ENCODE peak calls at places on chromosomes 13 and 19, in seven cellular contexts. U is CD8-positive, alpha-beta T cell; A is brain microvascular endothelial cell; P is astrocyte of the cerebellum; H is foreskin fibroblast; C is PC-3; X is psoas muscle. R is an unnamed sample.
A peak's percentile ranks its signal among the peaks of the same experiment; 100 is the strongest.

GRCh38 chr19:5873617-5874199 is 3.4 kb upstream of the FUT5 start:
- DNase-seq in U (no peak), A (no peak), P (no peak), H (no peak), C (no peak), X (no peak), R (no peak)

GRCh38 chr13:79936368-79937136 is 404.4 kb downstream of the SPRY2 start:
- DNase-seq in U (no peak), A (peak; percentile 99), P (peak; percentile 99), H (peak; percentile 99), C (peak; percentile 95), X (no peak), R (no peak)

GRCh38 chr19:2542341-2543069 is 66.6 kb downstream of the GADD45B start:
- DNase-seq in U (no peak), A (peak; percentile 83), P (no peak), H (no peak), C (no peak), X (no peak), R (no peak)

GRCh38 chr13:46603165-46603603 is 50.2 kb downstream of the LRCH1 start:
- DNase-seq in U (no peak), A (no peak), P (no peak), H (no peak), C (peak; percentile 11), X (no peak), R (no peak)

GRCh38 chr19:2123682-2124387 is 27.1 kb downstream of the IZUMO4 start:
- DNase-seq in U (no peak), A (no peak), P (no peak), H (no peak), C (no peak), X (peak; percentile 47), R (no peak)

GRCh38 chr13:48160879-48161278 is 66.0 kb upstream of the MED4 start:
- DNase-seq in U (no peak), A (peak; percentile 18), P (no peak), H (peak; percentile 1), C (peak; percentile 44), X (peak; percentile 66), R (no peak)

GRCh38 chr13:85586422-85586831 is 212.8 kb downstream of the SLITRK6 start:
- DNase-seq in U (no peak), A (peak; percentile 14), P (peak; percentile 36), H (peak; percentile 66), C (peak; percentile 97), X (no peak), R (no peak)

GRCh38 chr19:47514151-47514868 is 553 bp downstream of the NAPA start:
- DNase-seq in U (no peak), A (no peak), P (no peak), H (no peak), C (no peak), X (peak; percentile 64), R (no peak)

GRCh38 chr13:112245179-112245724 is 130.9 kb upstream of the SPACA7 start:
- DNase-seq in U (no peak), A (no peak), P (no peak), H (no peak), C (no peak), X (no peak), R (peak; percentile 4)

GRCh38 chr19:7648265-7649014 is 11.5 kb downstream of the STXBP2 start:
- DNase-seq in U (no peak), A (no peak), P (no peak), H (no peak), C (no peak), X (no peak), R (no peak)

GRCh38 chr19:7650148-7650547 is 13.2 kb downstream of the STXBP2 start:
- DNase-seq in U (no peak), A (no peak), P (no peak), H (no peak), C (no peak), X (no peak), R (no peak)

GRCh38 chr19:7655581-7655980 is 13.3 kb upstream of the RETN start:
- DNase-seq in U (no peak), A (no peak), P (no peak), H (no peak), C (no peak), X (no peak), R (no peak)

GRCh38 chr19:7654401-7654800 is 14.4 kb upstream of the RETN start:
- DNase-seq in U (no peak), A (no peak), P (no peak), H (peak; percentile 33), C (no peak), X (no peak), R (no peak)

DNA sequence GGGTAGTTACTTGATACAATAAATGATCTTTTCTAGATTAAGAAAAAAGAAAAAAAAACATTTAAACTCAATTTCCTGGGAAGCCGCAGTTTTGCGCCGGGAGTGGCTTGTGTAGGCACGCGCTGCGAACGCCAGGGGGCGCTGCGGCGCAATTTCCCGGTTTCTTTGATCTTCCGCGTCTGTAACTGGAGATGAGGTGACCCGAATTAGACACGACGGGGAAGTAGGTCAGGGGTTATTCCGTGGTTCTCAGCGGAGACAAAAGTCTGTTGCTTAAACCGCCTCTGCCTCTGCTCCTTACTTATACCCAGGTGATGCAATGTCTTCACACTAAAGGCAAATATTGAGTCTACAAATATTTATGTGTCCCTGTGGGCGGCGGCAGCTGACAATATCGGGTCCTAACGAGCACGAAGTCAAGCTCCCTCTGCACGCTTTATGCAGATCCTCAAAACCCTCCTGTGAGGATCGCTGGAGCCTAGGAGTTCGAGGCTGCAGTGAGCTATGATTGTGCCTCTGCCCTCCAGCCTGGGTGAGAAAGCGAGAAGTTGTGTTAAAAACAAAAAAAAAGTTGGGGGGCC is 15.2 kb downstream of the STXBP2 start:
- DNase-seq in U (peak; percentile 86), A (peak; percentile 56), P (peak; percentile 29), H (peak; percentile 86), C (peak; percentile 95), X (peak; percentile 90), R (peak; percentile 82)
- H3K4me3 ChIP-seq in U (peak overlapping the region; percentile 34), A (peak overlapping the region; percentile 20), P (peak overlapping the region; percentile 23), H (peak overlapping the region; percentile 4), C (peak overlapping the region; percentile 23), X (peak overlapping the region; percentile 38), R (peak overlapping the region; percentile 26)

GRCh38 chr19:44306283-44306682 is 1.5 kb upstream of the ZNF235 start:
- DNase-seq in U (no peak), A (no peak), P (no peak), H (no peak), C (no peak), X (no peak), R (no peak)

GRCh38 chr19:44304659-44305193 is at the start of gene ZNF235:
- DNase-seq in U (peak; percentile 70), A (peak; percentile 98), P (peak; percentile 98), H (peak; percentile 97), C (peak; percentile 96), X (peak; percentile 96), R (peak; percentile 85)

GRCh38 chr19:44303305-44303704 is 1.5 kb downstream of the ZNF235 start:
- DNase-seq in U (no peak), A (no peak), P (no peak), H (no peak), C (peak; percentile 12), X (no peak), R (no peak)

GRCh38 chr19:44303976-44304568 is 753 bp downstream of the ZNF235 start:
- DNase-seq in U (no peak), A (peak; percentile 27), P (peak; percentile 15), H (peak; percentile 23), C (peak; percentile 26), X (no peak), R (peak; percentile 7)

DNA sequence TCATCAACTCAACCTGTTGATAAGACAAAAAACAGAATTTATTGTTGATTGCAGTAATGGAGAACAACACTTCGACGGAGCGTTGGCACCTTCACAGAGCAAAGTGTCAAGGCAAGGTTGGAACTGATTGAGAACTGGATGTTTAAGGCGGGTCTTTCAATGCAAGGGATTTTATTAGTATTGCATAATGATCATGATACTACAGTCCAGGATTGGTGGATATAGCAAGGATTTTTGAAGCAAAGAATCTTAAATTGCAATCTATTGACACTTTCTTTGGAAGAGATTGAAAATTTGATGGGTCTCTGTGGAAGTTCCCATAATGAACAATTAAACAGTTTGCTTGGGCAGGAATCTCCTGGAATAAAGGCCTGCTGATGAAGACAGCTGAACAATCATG is 632 bp upstream of the ZNF235 start:
- DNase-seq in U (no peak), A (no peak), P (no peak), H (no peak), C (no peak), X (no peak), R (no peak)
- H3K4me3 ChIP-seq in U (peak overlapping the region; percentile 77), A (no peak overlapping the region), P (peak overlapping the region; percentile 54), H (peak overlapping the region; percentile 71), C (peak overlapping the region; percentile 89), X (peak overlapping the region; percentile 92), R (no peak overlapping the region)

DNA sequence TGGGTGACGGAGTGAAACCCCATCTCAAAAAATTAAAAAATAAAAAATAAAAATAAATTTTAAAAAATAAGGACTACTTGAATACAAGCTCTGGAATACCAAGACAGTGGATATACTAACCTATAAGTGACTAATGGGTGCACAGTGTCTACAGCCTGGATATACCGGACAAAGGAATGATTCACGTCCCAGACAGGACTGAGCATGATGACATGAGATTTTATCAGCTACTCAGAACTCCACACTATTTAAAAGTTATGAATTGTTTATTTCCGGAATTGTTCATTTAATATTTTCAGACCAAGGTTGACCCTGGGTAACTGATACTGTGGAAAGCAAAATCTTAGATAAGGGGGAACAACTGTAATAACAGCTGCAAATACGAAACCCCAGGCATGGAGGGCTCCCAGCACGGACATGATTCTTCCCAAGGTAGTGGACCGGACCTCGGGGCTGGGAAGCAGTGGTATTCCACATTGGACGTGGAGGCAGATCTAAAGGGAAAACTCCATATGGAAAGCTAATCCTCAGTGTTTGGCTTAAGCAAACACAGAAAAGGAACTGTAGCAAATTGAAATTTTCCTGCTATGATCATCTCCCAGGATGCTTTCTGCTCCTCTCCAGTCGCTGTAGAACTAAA is 102.6 kb upstream of the TSHZ3 start:
- DNase-seq in U (no peak), A (no peak), P (no peak), H (no peak), C (peak; percentile 17), X (no peak), R (no peak)
- H3K4me3 ChIP-seq in U (no peak overlapping the region), A (no peak overlapping the region), P (no peak overlapping the region), H (no peak overlapping the region), C (no peak overlapping the region), X (no peak overlapping the region), R (no peak overlapping the region)

GRCh38 chr19:7504684-7505083 is 11.2 kb upstream of the ZNF358 start:
- DNase-seq in U (no peak), A (no peak), P (no peak), H (no peak), C (no peak), X (no peak), R (no peak)

GRCh38 chr19:7505288-7505681 is 10.6 kb upstream of the ZNF358 start:
- DNase-seq in U (no peak), A (no peak), P (no peak), H (no peak), C (peak; percentile 46), X (no peak), R (no peak)

GRCh38 chr19:7507884-7508283 is 8.0 kb upstream of the ZNF358 start:
- DNase-seq in U (no peak), A (peak; percentile 92), P (no peak), H (peak; percentile 85), C (peak; percentile 97), X (peak; percentile 87), R (peak; percentile 78)

GRCh38 chr19:7506385-7507328 is 9.2 kb upstream of the ZNF358 start:
- DNase-seq in U (peak; percentile 42), A (peak; percentile 61), P (no peak), H (peak; percentile 81), C (peak; percentile 99), X (peak; percentile 89), R (peak; percentile 72)

GRCh38 chr19:7505682-7506384 is 10.1 kb upstream of the ZNF358 start:
- DNase-seq in U (no peak), A (no peak), P (no peak), H (no peak), C (no peak), X (no peak), R (no peak)
- H3K4me3 ChIP-seq in U (no peak overlapping the region), A (no peak overlapping the region), P (no peak overlapping the region), H (no peak overlapping the region), C (peak overlapping the region; percentile 74), X (peak overlapping the region; percentile 38), R (no peak overlapping the region)

GRCh38 chr13:24184265-24184841 is 23.8 kb downstream of the SPATA13 start:
- DNase-seq in U (no peak), A (no peak), P (no peak), H (no peak), C (no peak), X (no peak), R (no peak)
- H3K4me3 ChIP-seq in U (no peak overlapping the region), A (no peak overlapping the region), P (no peak overlapping the region), H (no peak overlapping the region), C (no peak overlapping the region), X (no peak overlapping the region), R (no peak overlapping the region)